ENCODE peak calls at places on chromosome 15, in five cellular contexts. X is osteocyte, V is GM20000, R is dorsolateral prefrontal cortex, L is body of pancreas. P is an unnamed sample.

GRCh38 chr15:31799711-31800321 is 230.5 kb upstream of the CHRNA7 start:
- DNase-seq in X (no peak), V (peak), R (no peak), L (no peak), P (no peak)

GRCh38 chr15:82737975-82738374 is 28.3 kb upstream of the AP3B2 start:
- DNase-seq in X (no peak), V (no peak), R (no peak), L (no peak), P (no peak)

GRCh38 chr15:50134524-50135024 is 15.5 kb upstream of the ATP8B4 start:
- DNase-seq in X (no peak), V (no peak), R (no peak), L (peak), P (no peak)

GRCh38 chr15:77282333-77282732 is 137.6 kb downstream of the PEAK1 start:
- DNase-seq in X (no peak), V (no peak), R (no peak), L (peak), P (no peak)

GRCh38 chr15:89494006-89494405 is 2.4 kb downstream of the RHCG start:
- DNase-seq in X (no peak), V (no peak), R (no peak), L (no peak), P (no peak)

GRCh38 chr15:74863239-74864056 is 9.7 kb downstream of the SCAMP2 start:
- DNase-seq in X (no peak), V (no peak), R (no peak), L (no peak), P (no peak)

GRCh38 chr15:50463423-50464358 is 39.5 kb downstream of the USP8 start:
- DNase-seq in X (no peak), V (no peak), R (no peak), L (no peak), P (no peak)

GRCh38 chr15:24269166-24269571 is 406.4 kb upstream of the NPAP1 start:
- DNase-seq in X (no peak), V (no peak), R (no peak), L (peak), P (no peak)

GRCh38 chr15:63044645-63045437 is 2.3 kb downstream of the TPM1 start:
- DNase-seq in X (no peak), V (peak), R (no peak), L (no peak), P (no peak)

GRCh38 chr15:66995257-66995656 is 70.1 kb upstream of the SMAD3 start:
- DNase-seq in X (peak), V (no peak), R (no peak), L (no peak), P (no peak)

GRCh38 chr15:76903251-76903681 is 1.9 kb downstream of the SCAPER start:
- DNase-seq in X (no peak), V (peak), R (no peak), L (no peak), P (no peak)

GRCh38 chr15:68639926-68640600 is 61.3 kb downstream of the CORO2B start:
- DNase-seq in X (no peak), V (no peak), R (no peak), L (peak), P (no peak)

GRCh38 chr15:39455502-39455991 is 125.3 kb upstream of the THBS1 start:
- DNase-seq in X (no peak), V (no peak), R (no peak), L (no peak), P (no peak)

GRCh38 chr15:31396881-31397560 is 70.4 kb downstream of the KLF13 start:
- DNase-seq in X (peak), V (peak), R (peak), L (peak), P (peak)

GRCh38 chr15:34679326-34679725 is 75.5 kb downstream of the GJD2 start:
- DNase-seq in X (no peak), V (no peak), R (no peak), L (no peak), P (no peak)
- TF ChIP-seq CTCF in X (no peak), V (no peak), R (no peak), L (no peak), P (no peak)

DNA sequence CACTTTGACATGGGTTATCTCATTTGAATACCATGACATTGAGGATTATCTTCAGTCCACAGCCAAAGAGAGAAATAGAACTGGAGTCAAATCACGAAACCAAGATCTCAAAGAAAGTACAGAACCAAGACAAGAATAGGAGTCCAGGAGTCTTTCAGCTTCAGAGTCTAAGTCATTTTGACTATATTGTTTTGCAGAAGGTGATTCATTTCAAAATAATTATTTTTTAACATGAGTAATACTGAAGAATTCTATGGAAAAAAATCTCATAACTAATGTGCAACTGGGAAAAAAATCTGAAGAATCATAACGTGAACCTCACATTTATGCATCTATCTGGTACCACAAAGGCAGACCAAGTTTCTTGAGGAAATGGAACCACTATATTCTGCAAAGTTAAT is 60.3 kb downstream of the UBE3A start:
- DNase-seq in X (no peak), V (no peak), R (no peak), L (no peak), P (no peak)
- TF ChIP-seq CTCF in X (no peak), V (no peak), R (no peak), L (no peak), P (no peak)

GRCh38 chr15:81411969-81412633 is 38.1 kb upstream of the TMC3 start:
- DNase-seq in X (no peak), V (no peak), R (no peak), L (no peak), P (no peak)
- TF ChIP-seq CTCF in X (no peak), V (no peak), R (no peak), L (no peak), P (no peak)

GRCh38 chr15:44194397-44195150 is 497 bp downstream of the FRMD5 start:
- DNase-seq in X (no peak), V (peak), R (peak), L (peak), P (no peak)
- TF ChIP-seq CTCF in X (no peak), V (no peak), R (no peak), L (no peak), P (no peak)

GRCh38 chr15:91261345-91261744 is 161.3 kb downstream of the SV2B start:
- DNase-seq in X (no peak), V (no peak), R (no peak), L (no peak), P (no peak)

GRCh38 chr15:91257755-91258435 is 157.8 kb downstream of the SV2B start:
- DNase-seq in X (no peak), V (no peak), R (no peak), L (no peak), P (no peak)

GRCh38 chr15:91254766-91255165 is 154.7 kb downstream of the SV2B start:
- DNase-seq in X (no peak), V (no peak), R (no peak), L (no peak), P (no peak)

GRCh38 chr15:91255788-91256187 is 155.7 kb downstream of the SV2B start:
- DNase-seq in X (no peak), V (no peak), R (no peak), L (no peak), P (no peak)

DNA sequence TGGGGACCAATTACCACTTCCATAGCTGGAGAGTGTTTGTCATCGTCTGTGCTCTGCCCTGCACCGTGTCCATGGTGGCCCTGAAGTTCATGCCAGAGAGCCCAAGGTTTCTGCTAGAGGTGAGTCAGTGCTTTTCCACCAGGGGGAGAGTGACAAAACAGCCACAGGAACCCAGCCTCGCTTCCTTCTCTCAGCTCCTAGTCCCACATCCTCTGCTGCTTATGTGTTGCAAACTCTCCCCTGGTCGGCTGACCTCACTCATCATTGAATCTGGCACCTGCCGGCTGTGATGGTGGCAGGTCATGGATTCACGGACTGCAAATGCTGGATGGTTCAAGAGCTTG is 158.4 kb downstream of the SV2B start:
- DNase-seq in X (no peak), V (peak), R (no peak), L (no peak), P (peak)
- TF ChIP-seq CTCF in X (no peak), V (no peak), R (no peak), L (no peak), P (peak)

GRCh38 chr15:65085990-65086679 is 9.6 kb downstream of the KBTBD13 start:
- DNase-seq in X (no peak), V (no peak), R (no peak), L (peak), P (peak)

GRCh38 chr15:65087411-65087810 is 10.9 kb downstream of the KBTBD13 start:
- DNase-seq in X (no peak), V (no peak), R (no peak), L (no peak), P (no peak)

GRCh38 chr15:65087873-65088642 is 11.5 kb downstream of the KBTBD13 start:
- DNase-seq in X (no peak), V (no peak), R (no peak), L (no peak), P (no peak)

GRCh38 chr15:65085207-65085753 is 8.7 kb downstream of the KBTBD13 start:
- DNase-seq in X (no peak), V (no peak), R (no peak), L (no peak), P (no peak)

GRCh38 chr15:65086680-65087111 is 10.2 kb downstream of the KBTBD13 start:
- DNase-seq in X (no peak), V (no peak), R (no peak), L (no peak), P (no peak)
- TF ChIP-seq CTCF in X (no peak), V (no peak), R (no peak), L (no peak), P (peak)

DNA sequence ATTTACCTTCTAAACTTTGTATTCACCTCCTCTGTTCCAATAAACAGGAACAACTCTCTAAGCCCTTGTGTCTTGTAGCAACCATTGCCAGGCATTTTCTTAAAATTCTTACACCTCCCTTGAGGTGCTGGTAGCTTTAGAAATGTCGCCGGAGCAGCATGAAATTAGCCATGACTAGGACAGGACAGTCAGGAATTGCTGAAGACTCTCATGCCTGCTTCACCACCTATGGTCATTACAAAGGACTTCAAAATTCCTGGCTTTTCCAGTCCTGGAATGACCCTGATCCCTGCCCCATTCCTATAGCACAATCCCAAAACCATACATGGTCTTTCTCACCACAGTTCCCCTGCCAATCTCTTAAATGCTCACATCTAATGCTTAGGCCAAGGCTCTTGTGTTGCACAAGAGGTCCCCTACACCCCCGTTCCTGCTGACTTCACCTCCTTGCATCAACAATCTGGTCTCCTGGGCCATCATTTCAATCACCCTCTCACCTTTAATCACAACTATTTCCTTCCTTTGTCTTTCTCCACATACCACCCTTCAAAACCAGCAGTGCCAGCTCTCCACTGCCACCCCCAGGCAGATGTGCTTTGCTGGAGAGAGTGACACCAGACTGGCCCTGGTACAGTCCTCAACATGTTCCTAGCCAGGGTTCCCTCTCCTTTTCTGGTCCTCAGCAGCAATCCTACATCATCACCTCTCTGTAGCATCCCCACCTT is 113.2 kb upstream of the TJP1 start:
- DNase-seq in X (no peak), V (no peak), R (no peak), L (no peak), P (peak)
- TF ChIP-seq CTCF in X (no peak), V (no peak), R (peak), L (no peak), P (no peak)

DNA sequence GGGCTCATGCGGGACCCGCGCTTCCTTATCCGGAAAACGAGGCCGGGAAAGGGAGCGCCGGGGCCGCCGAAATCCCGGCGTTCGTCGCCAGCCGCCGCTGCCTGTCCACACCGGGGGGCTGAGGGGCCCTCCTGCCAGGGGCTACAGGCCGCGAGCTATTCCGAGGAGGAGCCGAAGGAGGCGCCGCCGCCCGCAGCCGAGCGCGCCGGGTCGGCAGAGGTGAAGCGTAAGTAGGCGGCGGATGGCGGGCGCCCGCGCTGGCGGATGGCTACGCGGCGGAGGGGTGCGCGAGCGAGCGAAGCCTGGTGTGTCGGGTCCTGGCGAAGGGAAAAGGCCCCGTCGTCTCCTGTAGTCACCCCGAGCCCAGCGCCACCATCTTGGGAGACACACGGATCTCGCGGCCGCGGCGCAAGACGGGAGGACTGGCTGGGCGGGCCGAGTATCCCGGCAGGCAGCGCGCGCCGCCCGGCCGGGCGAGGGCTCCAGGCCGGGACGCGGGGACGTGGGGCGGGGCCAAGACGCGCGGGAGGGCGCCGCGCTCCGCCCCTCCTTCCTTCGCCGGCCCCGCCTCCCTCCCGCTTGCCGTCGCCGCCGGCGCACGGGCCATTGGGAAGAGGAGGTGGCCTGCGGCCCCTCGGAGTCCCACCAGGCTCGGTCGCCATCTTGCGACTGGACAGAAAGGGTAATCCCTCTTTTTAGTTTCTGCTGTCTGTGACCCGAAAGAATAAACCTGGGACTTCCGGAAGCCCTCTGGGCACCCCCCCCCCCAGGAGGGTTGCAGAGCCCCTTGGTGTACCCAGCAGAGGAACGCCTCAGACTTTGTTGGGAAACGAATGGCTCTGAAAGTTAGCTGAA is at the start of gene UBE3A:
- DNase-seq in X (peak), V (peak), R (peak), L (peak), P (peak)
- TF ChIP-seq CTCF in X (peak), V (no peak), R (peak), L (no peak), P (no peak)

GRCh38 chr15:34436956-34437442 is 609 bp downstream of the GOLGA8A start:
- DNase-seq in X (no peak), V (peak), R (peak), L (peak), P (peak)
- TF ChIP-seq CTCF in X (peak), V (no peak), R (no peak), L (no peak), P (no peak)

GRCh38 chr15:94526071-94526689 is 294.8 kb downstream of the MCTP2 start:
- DNase-seq in X (no peak), V (no peak), R (no peak), L (no peak), P (peak)
- TF ChIP-seq CTCF in X (no peak), V (no peak), R (peak), L (peak), P (peak)

P was measured in endothelial cell.